ENCODE peak calls at places on chromosome 16, in five cellular contexts. L is effector CD4-positive, alpha-beta T cell; A is posterior cingulate gyrus; T is GDM1; C is IMR-90. D is an unnamed sample.

GRCh38 chr16:23948949-23949392 is 113.2 kb downstream of the PRKCB start:
- DNase-seq in L (peak), A (no peak), T (no peak), C (no peak), D (no peak)

GRCh38 chr16:588639-588888 is 1.3 kb upstream of the RAB40C start:
- DNase-seq in L (peak), A (no peak), T (peak), C (peak), D (no peak)

GRCh38 chr16:84761448-84762368 is 58.1 kb upstream of the CRISPLD2 start:
- DNase-seq in L (no peak), A (no peak), T (no peak), C (peak), D (no peak)

GRCh38 chr16:84595052-84595481 is 22.8 kb downstream of the COTL1 start:
- DNase-seq in L (no peak), A (no peak), T (no peak), C (no peak), D (no peak)

GRCh38 chr16:65038125-65038524 is 83.7 kb downstream of the CDH11 start:
- DNase-seq in L (no peak), A (no peak), T (no peak), C (peak), D (no peak)

GRCh38 chr16:27791404-27791719 is 241.4 kb downstream of the KATNIP start:
- DNase-seq in L (no peak), A (no peak), T (no peak), C (no peak), D (no peak)

GRCh38 chr16:11507350-11507749 is 79.4 kb downstream of the LITAF start:
- DNase-seq in L (no peak), A (no peak), T (no peak), C (no peak), D (no peak)

GRCh38 chr16:31215287-31216115 is 1.4 kb downstream of the PYDC1 start:
- DNase-seq in L (no peak), A (peak), T (no peak), C (peak), D (no peak)

GRCh38 chr16:85275533-85276249 is 163.4 kb upstream of the CIBAR2 start:
- DNase-seq in L (peak), A (peak), T (peak), C (peak), D (peak)

GRCh38 chr16:68752602-68753001 is 15.5 kb downstream of the CDH1 start:
- DNase-seq in L (no peak), A (no peak), T (no peak), C (no peak), D (no peak)